ENCODE peak calls at places on chromosomes 12 and 14, in six cellular contexts. One of them, this sample, is unnamed.

GRCh38 chr12:49580572-49581535 is 12.9 kb upstream of the MCRS1 start:
- DNase-seq in Peyer's patch: peak; percentile 56
- DNase-seq in IMR-90: peak; percentile 77
- DNase-seq in tibial nerve: peak; percentile 52
- DNase-seq in heart left ventricle: peak; percentile 80
- DNase-seq in prostate gland: peak; percentile 52
- DNase-seq in this sample: peak; percentile 55

GRCh38 chr12:3367750-3368444 is 123.1 kb upstream of the PRMT8 start:
- DNase-seq in Peyer's patch: no peak
- DNase-seq in prostate gland: no peak
- DNase-seq in IMR-90: no peak
- DNase-seq in tibial nerve: no peak
- DNase-seq in heart left ventricle: no peak
- DNase-seq in this sample: no peak

GRCh38 chr14:74394549-74394948 is 31.5 kb downstream of the SYNDIG1L start:
- DNase-seq in tibial nerve: no peak
- DNase-seq in prostate gland: no peak
- DNase-seq in IMR-90: no peak
- DNase-seq in Peyer's patch: no peak
- DNase-seq in heart left ventricle: no peak
- DNase-seq in this sample: no peak

GRCh38 chr12:109182041-109182839 is 65.9 kb downstream of the ACACB start:
- DNase-seq in Peyer's patch: no peak
- DNase-seq in prostate gland: no peak
- DNase-seq in heart left ventricle: no peak
- DNase-seq in IMR-90: no peak
- DNase-seq in tibial nerve: no peak
- DNase-seq in this sample: no peak

GRCh38 chr12:47910486-47910885 is 5.7 kb upstream of the VDR start:
- DNase-seq in prostate gland: no peak
- DNase-seq in Peyer's patch: no peak
- DNase-seq in tibial nerve: no peak
- DNase-seq in IMR-90: no peak
- DNase-seq in heart left ventricle: no peak
- DNase-seq in this sample: no peak

GRCh38 chr12:79057540-79057939 is 193.0 kb downstream of the SYT1 start:
- DNase-seq in prostate gland: no peak
- DNase-seq in heart left ventricle: no peak
- DNase-seq in IMR-90: no peak
- DNase-seq in Peyer's patch: no peak
- DNase-seq in tibial nerve: no peak
- DNase-seq in this sample: no peak

GRCh38 chr14:67583711-67584644 is 16.1 kb downstream of the PIGH start:
- DNase-seq in prostate gland: peak; percentile 46
- DNase-seq in heart left ventricle: no peak
- DNase-seq in IMR-90: peak; percentile 52
- DNase-seq in Peyer's patch: peak; percentile 30
- DNase-seq in tibial nerve: no peak
- DNase-seq in this sample: peak; percentile 45

GRCh38 chr12:115691123-115691522 is 586.4 kb downstream of the MED13L start:
- DNase-seq in heart left ventricle: no peak
- DNase-seq in IMR-90: no peak
- DNase-seq in Peyer's patch: no peak
- DNase-seq in prostate gland: no peak
- DNase-seq in tibial nerve: no peak
- DNase-seq in this sample: no peak

GRCh38 chr14:24133730-24134129 is 2.3 kb upstream of the PSME1 start:
- DNase-seq in prostate gland: no peak
- DNase-seq in Peyer's patch: no peak
- DNase-seq in heart left ventricle: no peak
- DNase-seq in IMR-90: no peak
- DNase-seq in tibial nerve: no peak
- DNase-seq in this sample: no peak

GRCh38 chr14:79568566-79568965 is 642.7 kb downstream of the DIO2 start:
- DNase-seq in tibial nerve: no peak
- DNase-seq in heart left ventricle: no peak
- DNase-seq in prostate gland: no peak
- DNase-seq in IMR-90: no peak
- DNase-seq in Peyer's patch: no peak
- DNase-seq in this sample: no peak

GRCh38 chr12:111428081-111428727 is 22.5 kb downstream of the SH2B3 start:
- DNase-seq in IMR-90: no peak
- DNase-seq in prostate gland: no peak
- DNase-seq in heart left ventricle: no peak
- DNase-seq in tibial nerve: no peak
- DNase-seq in Peyer's patch: peak; percentile 23
- DNase-seq in this sample: no peak

GRCh38 chr12:98870521-98870920 is 225.4 kb downstream of the APAF1 start:
- DNase-seq in IMR-90: no peak
- DNase-seq in tibial nerve: no peak
- DNase-seq in Peyer's patch: no peak
- DNase-seq in prostate gland: no peak
- DNase-seq in heart left ventricle: no peak
- DNase-seq in this sample: no peak

GRCh38 chr14:68284834-68285233 is 465.3 kb downstream of the RAD51B start:
- DNase-seq in Peyer's patch: no peak
- DNase-seq in prostate gland: no peak
- DNase-seq in IMR-90: no peak
- DNase-seq in tibial nerve: no peak
- DNase-seq in heart left ventricle: no peak
- DNase-seq in this sample: no peak

GRCh38 chr12:20212036-20212435 is 156.3 kb upstream of the PDE3A start:
- DNase-seq in tibial nerve: no peak
- DNase-seq in heart left ventricle: no peak
- DNase-seq in prostate gland: no peak
- DNase-seq in Peyer's patch: no peak
- DNase-seq in IMR-90: peak; percentile 8
- DNase-seq in this sample: no peak

DNA sequence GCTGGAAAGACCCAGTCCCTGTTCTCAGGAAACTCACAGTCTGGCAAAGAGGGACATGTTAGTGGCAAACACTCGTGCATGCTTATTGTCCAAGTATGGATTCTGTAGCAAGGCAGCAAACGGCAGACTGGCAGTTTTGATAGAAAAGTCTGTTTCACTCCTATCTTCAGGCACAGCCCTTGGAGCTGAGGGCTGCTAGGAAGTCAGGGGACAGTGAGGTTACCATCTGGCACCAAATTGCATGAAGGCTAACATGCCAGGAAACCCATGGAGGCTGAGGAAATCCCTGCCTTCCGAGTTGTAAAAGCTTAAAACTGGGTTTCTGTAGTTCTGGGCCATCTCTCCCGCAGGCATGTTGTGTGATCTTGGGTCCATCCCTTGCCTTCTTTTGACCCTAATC is 32.9 kb downstream of the CALM1 start:
- DNase-seq in IMR-90: no peak
- DNase-seq in tibial nerve: no peak
- DNase-seq in Peyer's patch: no peak
- DNase-seq in heart left ventricle: no peak
- DNase-seq in prostate gland: no peak
- DNase-seq in this sample: no peak
- H3K9me3 ChIP-seq in IMR-90: peaks cover 5% of the 10 kb centered on the region
- H3K9me3 ChIP-seq in tibial nerve: no peaks in the 10 kb centered on the region
- H3K9me3 ChIP-seq in Peyer's patch: no peaks in the 10 kb centered on the region
- H3K9me3 ChIP-seq in heart left ventricle: peaks cover 3% of the 10 kb centered on the region
- H3K9me3 ChIP-seq in prostate gland: no peaks in the 10 kb centered on the region
- H3K9me3 ChIP-seq in this sample: no peaks in the 10 kb centered on the region

GRCh38 chr12:75482636-75483035 is 2.1 kb downstream of the GLIPR1 start:
- DNase-seq in heart left ventricle: no peak
- DNase-seq in prostate gland: no peak
- DNase-seq in IMR-90: no peak
- DNase-seq in Peyer's patch: peak; percentile 23
- DNase-seq in tibial nerve: no peak
- DNase-seq in this sample: no peak
- H3K4me1 ChIP-seq in heart left ventricle: no peaks in the 10 kb centered on the region
- H3K4me1 ChIP-seq in prostate gland: no peaks in the 10 kb centered on the region
- H3K4me1 ChIP-seq in IMR-90: peaks cover 15% of the 10 kb centered on the region
- H3K4me1 ChIP-seq in Peyer's patch: peaks cover 19% of the 10 kb centered on the region
- H3K4me1 ChIP-seq in tibial nerve: no peaks in the 10 kb centered on the region
- H3K4me1 ChIP-seq in this sample: no peaks in the 10 kb centered on the region

GRCh38 chr12:92191061-92191460 is 45.4 kb upstream of the BTG1 start:
- DNase-seq in prostate gland: no peak
- DNase-seq in heart left ventricle: no peak
- DNase-seq in IMR-90: peak; percentile 1
- DNase-seq in tibial nerve: no peak
- DNase-seq in Peyer's patch: no peak
- DNase-seq in this sample: no peak
- TF ChIP-seq POLR2A in prostate gland: no peak
- TF ChIP-seq POLR2A in heart left ventricle: no peak
- TF ChIP-seq POLR2A in IMR-90: no peak
- TF ChIP-seq POLR2A in tibial nerve: no peak
- TF ChIP-seq POLR2A in Peyer's patch: no peak
- TF ChIP-seq POLR2A in this sample: no peak

GRCh38 chr12:13052414-13052813 is 8.2 kb downstream of the FAM234B start:
- DNase-seq in Peyer's patch: no peak
- DNase-seq in tibial nerve: no peak
- DNase-seq in prostate gland: no peak
- DNase-seq in IMR-90: no peak
- DNase-seq in heart left ventricle: no peak
- DNase-seq in this sample: no peak
- H3K9me3 ChIP-seq in Peyer's patch: no peaks in the 10 kb centered on the region
- H3K9me3 ChIP-seq in tibial nerve: no peaks in the 10 kb centered on the region
- H3K9me3 ChIP-seq in prostate gland: no peaks in the 10 kb centered on the region
- H3K9me3 ChIP-seq in IMR-90: peaks cover 5% of the 10 kb centered on the region
- H3K9me3 ChIP-seq in heart left ventricle: no peaks in the 10 kb centered on the region
- H3K9me3 ChIP-seq in this sample: no peaks in the 10 kb centered on the region

DNA sequence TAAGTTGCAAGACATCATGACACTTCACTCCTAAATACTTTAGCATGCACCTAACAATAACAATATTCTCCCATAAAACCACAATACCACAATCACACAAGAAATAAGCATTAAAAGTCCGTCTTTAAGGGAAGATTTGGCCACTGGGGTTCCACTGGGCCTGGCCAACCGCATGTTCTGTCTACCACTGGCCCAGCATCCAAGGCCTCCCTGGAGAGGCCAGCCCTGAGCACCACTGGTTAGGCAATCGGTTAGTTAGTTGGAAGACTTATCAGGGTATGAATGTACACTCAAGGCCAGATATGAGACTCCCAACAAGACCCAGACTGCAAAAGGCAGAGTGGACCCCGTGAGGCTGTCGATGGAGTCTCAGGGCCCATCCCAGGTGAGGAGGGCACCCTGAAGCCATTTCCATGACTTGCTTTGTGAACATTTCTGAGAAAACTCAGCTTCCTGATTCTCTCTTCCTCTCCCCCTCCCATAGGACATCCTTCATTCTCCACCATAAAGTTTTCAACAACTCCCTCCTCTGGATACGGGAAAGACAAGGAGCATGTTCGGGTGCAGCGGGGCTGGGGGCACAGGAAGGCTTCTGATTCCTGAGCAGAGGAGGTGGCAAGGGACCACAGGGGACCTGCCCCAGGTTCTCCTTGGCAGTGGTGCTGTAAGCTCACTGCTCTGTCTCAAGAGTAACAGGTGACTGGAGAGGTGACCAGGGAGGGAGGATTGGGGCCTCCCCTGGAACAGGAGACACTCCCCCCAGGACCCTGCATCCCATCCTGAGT is 5.9 kb downstream of the PXN start:
- DNase-seq in Peyer's patch: no peak
- DNase-seq in IMR-90: peak; percentile 38
- DNase-seq in heart left ventricle: no peak
- DNase-seq in prostate gland: no peak
- DNase-seq in tibial nerve: no peak
- DNase-seq in this sample: no peak
- H3K4me1 ChIP-seq in Peyer's patch: no peaks in the 10 kb centered on the region
- H3K4me1 ChIP-seq in IMR-90: peaks cover 40% of the 10 kb centered on the region
- H3K4me1 ChIP-seq in heart left ventricle: peaks cover 63% of the 10 kb centered on the region
- H3K4me1 ChIP-seq in prostate gland: peaks cover 24% of the 10 kb centered on the region
- H3K4me1 ChIP-seq in tibial nerve: peaks cover 79% of the 10 kb centered on the region
- H3K4me1 ChIP-seq in this sample: peaks cover 24% of the 10 kb centered on the region